ENCODE peak calls at places on chromosome 21, in four cellular contexts. S is A673, E is heart left ventricle, W is fibroblast of the aortic adventitia. Y is an unnamed sample.
A peak's percentile ranks its signal among the peaks of the same experiment; 100 is the strongest.

GRCh38 chr21:17612023-17612564 is 607 bp downstream of the BTG3 start:
- DNase-seq in S (peak; percentile 41), E (peak; percentile 68), W (peak; percentile 64), Y (no peak)

GRCh38 chr21:38303300-38303699 is 46.5 kb downstream of the KCNJ15 start:
- DNase-seq in S (no peak), E (no peak), W (peak; percentile 92), Y (peak; percentile 93)

GRCh38 chr21:22885079-22885478 is 1886.9 kb downstream of the NCAM2 start:
- DNase-seq in S (no peak), E (no peak), W (no peak), Y (no peak)

GRCh38 chr21:35256468-35256988 is 207.4 kb upstream of the RUNX1 start:
- DNase-seq in S (peak; percentile 35), E (peak; percentile 82), W (peak; percentile 100), Y (peak; percentile 95)

GRCh38 chr21:23401278-23401677 is 2206.0 kb downstream of the MRPL39 start:
- DNase-seq in S (peak; percentile 45), E (no peak), W (no peak), Y (no peak)

GRCh38 chr21:17679002-17679600 is 66.4 kb upstream of the BTG3 start:
- DNase-seq in S (peak; percentile 61), E (no peak), W (peak; percentile 82), Y (peak; percentile 54)

GRCh38 chr21:22311741-22312462 is 1313.7 kb downstream of the NCAM2 start:
- DNase-seq in S (no peak), E (no peak), W (no peak), Y (no peak)

GRCh38 chr21:14533555-14534400 is 12.3 kb downstream of the SAMSN1 start:
- DNase-seq in S (peak; percentile 7), E (no peak), W (peak; percentile 88), Y (no peak)

GRCh38 chr21:14545906-14546480 is at the start of gene SAMSN1:
- DNase-seq in S (no peak), E (no peak), W (peak; percentile 33), Y (no peak)

GRCh38 chr21:14403681-14404318 is 20.9 kb upstream of the HSPA13 start:
- DNase-seq in S (peak; percentile 52), E (no peak), W (peak; percentile 57), Y (peak; percentile 11)

GRCh38 chr21:34890724-34891609 is 158.1 kb downstream of the RUNX1 start:
- DNase-seq in S (no peak), E (peak; percentile 68), W (peak; percentile 69), Y (no peak)

GRCh38 chr21:34552324-34553198 is 40.6 kb upstream of the KCNE1 start:
- DNase-seq in S (no peak), E (no peak), W (peak; percentile 56), Y (peak; percentile 50)

GRCh38 chr21:14273736-14274538 is 58.0 kb downstream of the RBM11 start:
- DNase-seq in S (no peak), E (peak; percentile 79), W (no peak), Y (no peak)

GRCh38 chr21:21210552-21210951 is 212.3 kb downstream of the NCAM2 start:
- DNase-seq in S (no peak), E (no peak), W (no peak), Y (no peak)

GRCh38 chr21:14303731-14304488 is 79.0 kb downstream of the HSPA13 start:
- DNase-seq in S (no peak), E (no peak), W (no peak), Y (no peak)

GRCh38 chr21:35646606-35647005 is 413.7 kb downstream of the SETD4 start:
- DNase-seq in S (no peak), E (no peak), W (no peak), Y (no peak)

GRCh38 chr21:28899744-28900143 is 92.9 kb downstream of the LTN1 start:
- DNase-seq in S (no peak), E (no peak), W (peak; percentile 89), Y (peak; percentile 59)

GRCh38 chr21:34519013-34519412 is 7.0 kb upstream of the KCNE1 start:
- DNase-seq in S (no peak), E (no peak), W (no peak), Y (no peak)

GRCh38 chr21:38242036-38242435 is 14.8 kb upstream of the KCNJ15 start:
- DNase-seq in S (no peak), E (no peak), W (no peak), Y (no peak)

GRCh38 chr21:18249542-18250152 is 5.0 kb downstream of the CHODL start:
- DNase-seq in S (no peak), E (no peak), W (no peak), Y (no peak)

GRCh38 chr21:28832013-28832714 is 160.5 kb downstream of the LTN1 start:
- DNase-seq in S (no peak), E (no peak), W (peak; percentile 15), Y (no peak)

GRCh38 chr21:17688912-17689874 is 76.5 kb upstream of the BTG3 start:
- DNase-seq in S (peak; percentile 39), E (peak; percentile 61), W (peak; percentile 50), Y (no peak)

GRCh38 chr21:44989943-44990780 is 50.3 kb downstream of the SLX9 start:
- DNase-seq in S (no peak), E (peak; percentile 62), W (no peak), Y (no peak)

GRCh38 chr21:35528109-35529042 is 479.3 kb upstream of the RUNX1 start:
- DNase-seq in S (no peak), E (peak; percentile 62), W (peak; percentile 17), Y (no peak)

GRCh38 chr21:35324372-35325220 is 275.5 kb upstream of the RUNX1 start:
- DNase-seq in S (no peak), E (no peak), W (peak; percentile 86), Y (peak; percentile 57)

GRCh38 chr21:34994646-34995631 is 54.2 kb downstream of the RUNX1 start:
- DNase-seq in S (no peak), E (no peak), W (no peak), Y (no peak)

GRCh38 chr21:46127239-46128105 is 27.9 kb downstream of the FTCD start:
- DNase-seq in S (no peak), E (peak; percentile 60), W (no peak), Y (no peak)
- H3K4me3 ChIP-seq in S (no peak overlapping the region), E (no peak overlapping the region), W (no peak overlapping the region), Y (no peak overlapping the region)

DNA sequence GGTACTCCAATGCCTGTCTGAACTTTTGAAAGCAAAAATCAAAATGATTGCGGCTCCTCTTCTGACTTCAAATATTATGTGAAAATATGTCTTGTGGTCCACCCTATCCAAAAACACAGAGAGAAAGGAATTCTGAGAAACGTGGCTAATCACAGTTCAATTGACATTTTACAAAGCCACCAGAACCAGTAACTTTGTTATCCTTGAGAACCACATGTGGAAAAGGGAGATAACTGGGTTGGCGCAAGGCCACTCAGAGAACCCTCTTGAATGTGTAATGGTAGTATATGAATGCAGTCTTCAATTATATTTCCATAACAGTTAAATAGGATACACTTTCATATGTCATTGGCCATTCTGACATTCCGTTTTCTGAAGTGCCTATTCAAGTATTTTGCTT is 1030.0 kb upstream of the TMPRSS15 start:
- DNase-seq in S (no peak), E (no peak), W (no peak), Y (no peak)
- H3K4me3 ChIP-seq in S (no peak overlapping the region), E (no peak overlapping the region), W (no peak overlapping the region), Y (no peak overlapping the region)

DNA sequence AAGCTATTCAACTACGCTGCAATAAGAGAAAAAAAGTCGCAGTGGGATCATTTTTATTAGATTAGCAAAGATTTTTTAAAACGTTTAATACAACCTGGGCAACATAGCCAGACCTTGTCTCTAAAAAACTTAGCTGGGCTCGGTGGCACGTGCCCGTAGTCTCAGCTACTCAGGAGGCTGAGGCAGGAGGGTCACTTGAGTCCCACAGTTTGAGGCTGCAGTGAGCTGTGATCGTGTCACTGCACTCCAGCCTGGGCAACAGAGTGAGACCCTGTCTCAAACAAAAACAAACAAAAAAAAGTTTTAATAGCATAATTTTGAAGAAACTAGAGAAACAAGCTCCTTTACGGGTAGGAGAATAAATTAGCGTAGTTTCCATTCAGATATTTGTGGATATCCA is 1.0 kb upstream of the PRDM15 start:
- DNase-seq in S (no peak), E (no peak), W (no peak), Y (no peak)
- H3K4me3 ChIP-seq in S (peak overlapping the region; percentile 81), E (peak overlapping the region; percentile 62), W (peak overlapping the region; percentile 6), Y (no peak overlapping the region)

DNA sequence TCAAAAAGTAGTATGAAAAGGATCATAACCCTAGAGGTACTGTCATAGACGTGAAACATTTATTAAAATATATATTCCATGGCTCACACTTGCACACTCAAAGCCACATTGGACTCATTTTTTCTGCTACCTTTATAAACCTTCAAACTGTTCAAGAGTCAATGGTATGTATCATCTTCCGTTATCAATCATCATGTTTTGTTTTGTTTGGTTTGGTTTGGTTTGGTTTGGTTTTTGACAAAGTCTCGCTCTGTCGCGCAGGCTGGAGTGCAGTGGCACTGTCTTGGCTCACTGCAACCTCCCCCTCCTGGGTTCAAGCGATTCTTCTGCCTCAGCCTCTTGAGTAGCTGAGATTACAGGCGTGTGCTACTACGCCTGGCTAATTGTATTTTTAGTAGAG is 1.8 kb downstream of the IFNAR2 start:
- DNase-seq in S (no peak), E (no peak), W (no peak), Y (no peak)
- H3K4me3 ChIP-seq in S (peak overlapping the region; percentile 76), E (peak overlapping the region; percentile 92), W (no peak overlapping the region), Y (no peak overlapping the region)

GRCh38 chr21:43917515-43918384 is 52.7 kb downstream of the AGPAT3 start:
- DNase-seq in S (no peak), E (peak; percentile 4), W (no peak), Y (no peak)
- H3K4me3 ChIP-seq in S (no peak overlapping the region), E (peak overlapping the region; percentile 30), W (no peak overlapping the region), Y (no peak overlapping the region)

GRCh38 chr21:26837539-26837938 is 7.7 kb downstream of the ADAMTS1 start:
- DNase-seq in S (no peak), E (no peak), W (peak; percentile 11), Y (no peak)
- H3K4me3 ChIP-seq in S (no peak overlapping the region), E (no peak overlapping the region), W (peak overlapping the region; percentile 36), Y (no peak overlapping the region)

DNA sequence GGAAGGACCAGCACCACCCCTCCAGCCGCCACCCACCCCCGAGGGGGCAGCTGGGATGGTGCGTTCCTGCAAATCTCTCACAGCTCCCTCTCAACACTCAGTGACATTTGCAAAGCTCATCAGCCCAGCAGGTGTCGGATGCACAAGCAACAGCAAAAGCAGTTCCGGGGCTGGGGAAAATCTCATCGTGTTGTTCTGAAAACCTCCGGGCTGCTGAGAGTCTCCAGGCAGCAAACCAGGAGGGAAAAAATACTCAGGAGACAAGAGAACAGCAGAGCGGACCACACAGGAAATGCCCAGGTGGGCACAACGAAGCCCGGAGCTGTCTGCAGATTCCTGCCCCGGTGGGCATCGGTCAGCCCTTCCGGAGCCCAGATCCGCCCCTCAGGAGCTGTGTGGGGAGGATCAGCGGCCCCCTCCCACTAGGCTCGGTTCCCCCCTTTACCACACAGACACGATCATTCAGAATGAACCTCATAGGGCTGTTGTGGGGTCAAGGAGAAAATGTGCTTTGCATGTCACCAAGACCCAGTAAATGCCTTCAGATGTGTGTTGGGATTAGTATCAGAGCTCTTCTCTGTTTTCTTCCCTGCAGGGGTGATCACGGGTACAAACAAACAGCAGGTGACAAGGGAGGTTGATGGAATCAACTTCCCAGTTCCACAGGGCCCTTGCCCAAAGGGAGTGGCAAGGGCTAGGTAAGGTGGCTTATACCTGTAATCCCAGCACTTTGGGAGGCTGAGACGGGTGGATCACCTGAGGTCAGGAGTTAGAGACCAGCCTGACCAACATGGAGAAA is 127.0 kb upstream of the TIAM1 start:
- DNase-seq in S (peak; percentile 21), E (no peak), W (no peak), Y (no peak)
- H3K4me3 ChIP-seq in S (no peak overlapping the region), E (no peak overlapping the region), W (no peak overlapping the region), Y (no peak overlapping the region)

Y was measured in AG09309.